ENCODE peak calls at places on chromosomes 7 and 10, in six cellular contexts. R is body of pancreas, N is testis, G is ovary, C is HCT116, M is GM12891. X is an unnamed sample.

GRCh38 chr10:100930368-100930767 is 17.6 kb downstream of the SLF2 start:
- DNase-seq in G (no peak), C (no peak), M (no peak), N (no peak), R (no peak), X (no peak)

GRCh38 chr10:112898540-112899395 is 51.3 kb upstream of the TCF7L2 start:
- DNase-seq in M (no peak), C (peak; percentile 75), R (peak; percentile 54), G (no peak), N (no peak), X (no peak)

GRCh38 chr10:69629897-69630650 is at the start of gene FAM241B:
- DNase-seq in M (peak; percentile 69), C (peak; percentile 45), R (peak; percentile 86), G (peak; percentile 57), N (peak; percentile 79), X (peak; percentile 94)

GRCh38 chr7:140342732-140343514 is 55.4 kb downstream of the SLC37A3 start:
- DNase-seq in G (no peak), R (peak; percentile 29), N (peak; percentile 50), C (peak; percentile 8), M (no peak), X (no peak)

GRCh38 chr7:69365588-69366241 is 232.6 kb upstream of the AUTS2 start:
- DNase-seq in G (no peak), N (no peak), M (no peak), R (no peak), C (no peak), X (no peak)

GRCh38 chr7:1892011-1892965 is 222.2 kb downstream of the ELFN1 start:
- DNase-seq in G (no peak), N (no peak), M (no peak), R (no peak), C (no peak), X (no peak)

GRCh38 chr10:905503-905902 is 26.0 kb downstream of the LARP4B start:
- DNase-seq in N (no peak), R (no peak), G (no peak), C (no peak), M (no peak), X (no peak)

GRCh38 chr10:77478248-77478963 is 159.2 kb downstream of the KCNMA1 start:
- DNase-seq in C (no peak), R (no peak), N (no peak), G (no peak), M (no peak), X (peak; percentile 77)

GRCh38 chr10:103727546-103727963 is 127.8 kb downstream of the SH3PXD2A start:
- DNase-seq in N (peak; percentile 46), M (no peak), G (peak; percentile 34), C (no peak), R (no peak), X (no peak)

GRCh38 chr7:91082854-91083495 is 181.3 kb upstream of the FZD1 start:
- DNase-seq in M (no peak), N (no peak), C (no peak), R (no peak), G (no peak), X (no peak)

GRCh38 chr7:30365626-30366025 is 81.2 kb downstream of the ZNRF2 start:
- DNase-seq in N (no peak), C (no peak), G (no peak), M (no peak), R (no peak), X (no peak)

GRCh38 chr7:69780377-69780776 is 182.1 kb downstream of the AUTS2 start:
- DNase-seq in M (no peak), G (no peak), R (no peak), N (no peak), C (no peak), X (no peak)

GRCh38 chr10:133327651-133328357 is 8.9 kb downstream of the CALY start:
- DNase-seq in R (no peak), N (no peak), M (no peak), C (no peak), G (no peak), X (peak; percentile 62)

GRCh38 chr10:22259280-22259679 is 41.5 kb upstream of the EBLN1 start:
- DNase-seq in C (no peak), M (no peak), N (no peak), G (no peak), R (no peak), X (no peak)

GRCh38 chr7:2093841-2094220 is 138.9 kb downstream of the MAD1L1 start:
- DNase-seq in N (no peak), M (no peak), G (no peak), R (no peak), C (no peak), X (no peak)

GRCh38 chr7:6031567-6031966 is 391 bp downstream of the ANKRD61 start:
- DNase-seq in R (no peak), G (no peak), N (no peak), C (no peak), M (no peak), X (no peak)

GRCh38 chr7:25850730-25851129 is 301.3 kb upstream of the NFE2L3 start:
- DNase-seq in N (no peak), C (no peak), M (no peak), G (no peak), R (no peak), X (no peak)

GRCh38 chr7:36784991-36785940 is 61.0 kb upstream of the AOAH start:
- DNase-seq in C (no peak), N (peak; percentile 28), R (peak; percentile 29), G (no peak), M (peak; percentile 12), X (no peak)

GRCh38 chr10:102492983-102493382 is 9.5 kb downstream of the ACTR1A start:
- DNase-seq in N (no peak), R (peak; percentile 76), G (peak; percentile 40), C (no peak), M (no peak), X (no peak)

GRCh38 chr7:106236065-106236464 is 48.7 kb downstream of the NAMPT start:
- DNase-seq in N (no peak), G (no peak), C (no peak), R (no peak), M (no peak), X (no peak)

GRCh38 chr10:77430530-77430929 is 207.1 kb downstream of the KCNMA1 start:
- DNase-seq in R (no peak), M (no peak), N (no peak), C (no peak), G (no peak), X (no peak)

GRCh38 chr7:158818325-158819213 is 10.7 kb downstream of the ESYT2 start:
- DNase-seq in R (peak; percentile 80), N (peak; percentile 83), M (peak; percentile 43), G (peak; percentile 78), C (peak; percentile 95), X (peak; percentile 95)

GRCh38 chr10:72449842-72450495 is 95.2 kb upstream of the DNAJB12 start:
- DNase-seq in C (no peak), R (no peak), N (no peak), M (no peak), G (no peak), X (no peak)

DNA sequence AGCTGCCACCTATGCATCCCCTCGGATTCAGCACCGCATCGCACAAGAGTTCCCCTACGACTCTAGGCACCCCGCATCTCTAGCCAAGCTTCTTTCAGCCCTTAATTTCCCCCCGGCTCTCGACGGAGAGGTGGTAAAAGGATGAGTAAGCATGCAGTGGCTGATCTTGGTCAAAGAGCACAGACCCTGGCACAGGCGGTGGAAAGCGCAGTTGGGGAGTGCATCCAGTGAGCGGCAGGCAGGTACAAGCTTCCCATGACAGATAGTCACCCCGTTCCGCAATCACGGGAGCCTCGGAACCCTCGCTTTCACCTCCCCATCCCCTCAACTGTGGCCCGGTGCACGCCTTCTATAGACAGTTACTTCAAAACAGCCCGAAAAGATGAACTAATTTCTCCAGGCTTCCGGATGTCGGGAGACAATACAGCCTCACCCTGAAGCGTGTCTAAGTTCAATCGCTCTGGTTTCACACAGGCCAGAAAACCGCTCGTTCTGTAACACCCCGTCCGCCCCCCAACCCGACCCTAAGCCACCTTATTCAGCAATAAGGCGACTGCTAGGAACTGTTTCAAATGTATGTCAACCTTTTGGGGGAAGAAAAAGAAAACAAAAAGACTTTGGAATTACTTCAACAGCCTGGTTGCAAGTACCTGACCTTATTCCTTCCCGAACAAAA is 1.5 kb downstream of the RHEB start:
- DNase-seq in M (no peak), R (peak; percentile 60), C (no peak), N (peak; percentile 61), G (peak; percentile 46), X (peak; percentile 35)
- TF ChIP-seq POLR2A in M (no peak), R (peak; percentile 50), C (no peak), N (no peak), G (no peak), X (peak; percentile 21)

DNA sequence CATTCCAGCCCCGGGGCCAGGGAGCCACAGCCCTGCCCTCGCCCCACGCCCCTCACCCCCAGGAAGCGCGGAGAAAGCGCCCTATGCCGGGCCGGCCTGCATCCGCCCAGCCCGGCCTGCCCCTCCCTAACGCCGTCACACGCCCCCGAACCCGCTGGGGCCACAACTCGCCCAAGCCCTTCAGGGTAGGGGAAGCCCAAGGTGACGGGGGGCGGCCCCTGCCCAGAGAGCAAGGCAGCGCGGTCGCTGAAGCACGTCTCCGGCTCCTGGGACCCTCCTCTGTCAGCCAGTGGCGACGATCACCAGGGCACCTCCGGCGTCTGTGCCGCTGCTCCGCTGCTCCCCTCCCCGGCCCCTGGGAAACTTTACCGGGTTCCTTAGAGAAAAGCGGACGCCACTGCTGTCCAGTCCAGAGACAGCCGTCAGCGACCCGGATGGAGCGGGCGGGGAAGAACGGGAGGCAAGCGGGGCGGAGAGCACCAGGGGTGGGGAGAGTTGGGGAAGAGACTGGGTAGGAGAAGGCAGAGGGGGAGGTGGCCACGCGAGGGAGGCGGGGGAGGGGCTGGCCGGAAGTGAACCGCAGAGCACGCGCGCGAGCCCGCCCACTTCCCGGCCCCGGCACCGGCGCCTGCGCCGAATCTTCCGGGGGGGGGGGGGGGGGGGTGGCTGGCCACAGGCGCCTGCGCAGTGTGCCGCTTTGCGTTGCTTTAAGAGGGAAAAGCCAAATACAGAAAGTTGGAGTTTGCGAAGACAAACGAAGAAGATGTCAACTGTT is at the start of gene HERC4:
- DNase-seq in G (peak; percentile 93), N (peak; percentile 95), R (peak; percentile 96), M (peak; percentile 80), C (peak; percentile 79), X (peak; percentile 87)
- TF ChIP-seq POLR2A in G (peak; percentile 79), N (no peak), R (peak; percentile 81), M (peak; percentile 52), C (no peak), X (peak; percentile 68)

DNA sequence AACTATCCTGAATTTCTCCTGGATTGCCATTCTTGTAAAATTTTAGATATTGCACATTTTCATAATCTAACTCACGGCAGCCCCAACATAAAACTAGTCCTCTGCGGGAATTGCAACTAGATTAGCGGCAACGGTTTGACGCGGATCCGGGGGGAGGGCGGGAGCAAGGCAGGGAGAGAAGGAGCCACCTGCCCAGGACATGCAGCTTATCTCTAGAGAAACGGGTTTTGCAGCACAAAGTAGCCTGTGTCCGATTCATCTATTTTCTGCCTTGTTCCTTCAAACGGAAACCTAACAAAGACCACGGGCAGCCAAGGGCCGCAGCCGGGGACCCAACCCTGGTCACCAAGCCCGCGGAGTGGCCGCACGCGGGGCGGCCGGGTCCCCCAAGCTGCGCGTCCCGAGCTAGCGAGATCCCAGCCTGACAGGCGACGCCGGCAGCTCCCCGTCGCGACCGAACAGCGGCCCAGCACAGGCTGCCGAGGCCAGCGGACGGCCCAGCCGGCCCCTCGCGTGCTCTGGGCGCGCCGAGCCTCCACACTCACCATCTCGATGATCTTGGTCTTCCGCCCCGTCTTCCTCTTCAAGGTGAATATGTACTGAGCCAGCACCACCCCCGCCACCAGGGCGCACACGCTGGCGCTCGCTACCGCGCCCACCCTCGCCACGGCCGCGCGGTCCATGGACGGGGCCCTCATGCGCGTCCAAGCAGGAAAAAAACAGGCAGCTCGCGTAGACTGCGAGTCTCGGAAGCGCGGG is at the start of gene NT5C3A:
- DNase-seq in M (peak; percentile 25), G (no peak), C (no peak), R (peak; percentile 62), N (peak; percentile 36), X (peak; percentile 49)
- TF ChIP-seq POLR2A in M (peak; percentile 24), G (peak; percentile 44), C (no peak), R (peak; percentile 66), N (no peak), X (peak; percentile 91)

GRCh38 chr7:21945374-21946227 is at the start of gene CDCA7L:
- DNase-seq in G (peak; percentile 81), C (peak; percentile 71), M (peak; percentile 75), R (peak; percentile 86), N (peak; percentile 83), X (peak; percentile 92)
- TF ChIP-seq POLR2A in G (peak; percentile 37), C (peak; percentile 90), M (peak; percentile 75), R (peak; percentile 81), N (no peak), X (peak; percentile 96)

X was measured in H54.